ENCODE peak calls at places on chromosomes 2 and 18, in six cellular contexts. K is cardiac fibroblast; N is NB4; W is CD8-positive, alpha-beta T cell; Q is AG04449; C is choroid plexus epithelial cell. E is an unnamed sample.

GRCh38 chr2:20642026-20642971 is 8.6 kb downstream of the HS1BP3 start:
- DNase-seq in K (peak), N (peak), W (peak), Q (no peak), C (peak), E (no peak)

GRCh38 chr2:111898703-111899514 is 502 bp downstream of the MERTK start:
- DNase-seq in K (peak), N (peak), W (no peak), Q (no peak), C (no peak), E (peak)

GRCh38 chr2:237440819-237441281 is 26.9 kb upstream of the COL6A3 start:
- DNase-seq in K (no peak), N (no peak), W (no peak), Q (no peak), C (no peak), E (no peak)

GRCh38 chr2:3285901-3286645 is 91.5 kb downstream of the EIPR1 start:
- DNase-seq in K (no peak), N (no peak), W (no peak), Q (no peak), C (no peak), E (no peak)

GRCh38 chr2:44616616-44617266 is 255.0 kb downstream of the CAMKMT start:
- DNase-seq in K (no peak), N (no peak), W (no peak), Q (no peak), C (peak), E (no peak)

GRCh38 chr2:212021947-212022346 is 516.7 kb downstream of the ERBB4 start:
- DNase-seq in K (peak), N (no peak), W (no peak), Q (no peak), C (peak), E (no peak)

GRCh38 chr2:215269397-215270117 is 42.3 kb upstream of the ATIC start:
- DNase-seq in K (peak), N (peak), W (peak), Q (peak), C (peak), E (no peak)

GRCh38 chr2:12928197-12928596 is 211.5 kb downstream of the TRIB2 start:
- DNase-seq in K (peak), N (peak), W (no peak), Q (peak), C (peak), E (no peak)

GRCh38 chr2:40448476-40449079 is 3.3 kb downstream of the SLC8A1 start:
- DNase-seq in K (peak), N (peak), W (no peak), Q (no peak), C (peak), E (no peak)

GRCh38 chr2:219552382-219553167 is 8.7 kb downstream of the TMEM198 start:
- DNase-seq in K (peak), N (no peak), W (peak), Q (no peak), C (peak), E (peak)

GRCh38 chr2:232239956-232240681 is 138.4 kb upstream of the ALPP start:
- DNase-seq in K (no peak), N (no peak), W (no peak), Q (no peak), C (no peak), E (no peak)

GRCh38 chr18:36532394-36532793 is 234.9 kb downstream of the FHOD3 start:
- DNase-seq in K (peak), N (no peak), W (no peak), Q (no peak), C (peak), E (no peak)

GRCh38 chr18:56235773-56236115 is 402.6 kb downstream of the TXNL1 start:
- DNase-seq in K (no peak), N (no peak), W (no peak), Q (no peak), C (no peak), E (no peak)

GRCh38 chr2:197431858-197432257 is 3.0 kb downstream of the SF3B1 start:
- DNase-seq in K (no peak), N (no peak), W (no peak), Q (no peak), C (no peak), E (no peak)

GRCh38 chr2:233690444-233690843 is 2.2 kb upstream of the UGT1A6 start:
- DNase-seq in K (peak), N (no peak), W (no peak), Q (no peak), C (peak), E (no peak)

GRCh38 chr2:98579926-98580325 is 28.4 kb downstream of the COA5 start:
- DNase-seq in K (no peak), N (no peak), W (no peak), Q (no peak), C (no peak), E (no peak)

GRCh38 chr18:59087391-59087790 is 52.3 kb upstream of the SEC11C start:
- DNase-seq in K (no peak), N (no peak), W (no peak), Q (no peak), C (no peak), E (no peak)

GRCh38 chr2:64839844-64840243 is 149.4 kb upstream of the SLC1A4 start:
- DNase-seq in K (no peak), N (peak), W (no peak), Q (no peak), C (no peak), E (no peak)

GRCh38 chr2:67180841-67181240 is 216.3 kb upstream of the ETAA1 start:
- DNase-seq in K (no peak), N (no peak), W (no peak), Q (no peak), C (no peak), E (no peak)

GRCh38 chr18:37533647-37534565 is 31.7 kb downstream of the CELF4 start:
- DNase-seq in K (no peak), N (no peak), W (no peak), Q (no peak), C (peak), E (no peak)

GRCh38 chr18:23121133-23121532 is 14.2 kb upstream of the CABLES1 start:
- DNase-seq in K (no peak), N (no peak), W (no peak), Q (no peak), C (no peak), E (no peak)

GRCh38 chr2:174870787-174871186 is 106.5 kb upstream of the CHRNA1 start:
- DNase-seq in K (no peak), N (no peak), W (no peak), Q (no peak), C (no peak), E (no peak)

GRCh38 chr18:23138470-23138869 is 3.2 kb downstream of the CABLES1 start:
- DNase-seq in K (no peak), N (no peak), W (no peak), Q (no peak), C (no peak), E (no peak)

GRCh38 chr2:85954918-85955420 is 66.2 kb upstream of the ST3GAL5 start:
- DNase-seq in K (no peak), N (no peak), W (no peak), Q (no peak), C (no peak), E (no peak)

GRCh38 chr2:178188466-178188865 is 5.8 kb upstream of the OSBPL6 start:
- DNase-seq in K (no peak), N (no peak), W (no peak), Q (no peak), C (no peak), E (no peak)

GRCh38 chr2:46519265-46519664 is 39.9 kb downstream of the TMEM247 start:
- DNase-seq in K (no peak), N (no peak), W (no peak), Q (no peak), C (no peak), E (no peak)

GRCh38 chr2:126660068-126660467 is 4.1 kb downstream of the GYPC start:
- DNase-seq in K (no peak), N (no peak), W (no peak), Q (no peak), C (no peak), E (no peak)

GRCh38 chr18:72820571-72820970 is 47.2 kb downstream of the NETO1 start:
- DNase-seq in K (no peak), N (no peak), W (no peak), Q (no peak), C (no peak), E (no peak)

GRCh38 chr2:147013696-147014392 is 831.0 kb upstream of the ACVR2A start:
- DNase-seq in K (no peak), N (no peak), W (no peak), Q (no peak), C (no peak), E (no peak)

GRCh38 chr18:79584491-79585394 is 94.9 kb upstream of the CTDP1 start:
- DNase-seq in K (no peak), N (no peak), W (no peak), Q (no peak), C (peak), E (no peak)

GRCh38 chr2:68043719-68044498 is 18.9 kb downstream of the C1D start:
- DNase-seq in K (peak), N (no peak), W (no peak), Q (no peak), C (peak), E (no peak)

GRCh38 chr2:219057709-219058540 is 2.8 kb downstream of the IHH start:
- DNase-seq in K (peak), N (peak), W (peak), Q (no peak), C (peak), E (peak)

GRCh38 chr18:36337679-36338419 is 40.3 kb downstream of the FHOD3 start:
- DNase-seq in K (no peak), N (no peak), W (no peak), Q (no peak), C (no peak), E (no peak)

GRCh38 chr2:122168799-122169198 is 413.3 kb downstream of the TSN start:
- DNase-seq in K (no peak), N (no peak), W (no peak), Q (no peak), C (no peak), E (no peak)

GRCh38 chr2:36777272-36777671 is 80.8 kb downstream of the VIT start:
- DNase-seq in K (no peak), N (no peak), W (no peak), Q (no peak), C (no peak), E (no peak)

GRCh38 chr2:236223675-236224074 is 40.5 kb downstream of the ASB18 start:
- DNase-seq in K (no peak), N (no peak), W (no peak), Q (no peak), C (no peak), E (no peak)

GRCh38 chr2:85273732-85274731 is 53.8 kb downstream of the TGOLN2 start:
- DNase-seq in K (peak), N (peak), W (no peak), Q (no peak), C (peak), E (no peak)

GRCh38 chr18:13382990-13383821 is 164.6 kb downstream of the LDLRAD4 start:
- DNase-seq in K (no peak), N (no peak), W (no peak), Q (no peak), C (no peak), E (no peak)

GRCh38 chr18:58604301-58604700 is 24.6 kb downstream of the ALPK2 start:
- DNase-seq in K (no peak), N (no peak), W (no peak), Q (no peak), C (no peak), E (no peak)

DNA sequence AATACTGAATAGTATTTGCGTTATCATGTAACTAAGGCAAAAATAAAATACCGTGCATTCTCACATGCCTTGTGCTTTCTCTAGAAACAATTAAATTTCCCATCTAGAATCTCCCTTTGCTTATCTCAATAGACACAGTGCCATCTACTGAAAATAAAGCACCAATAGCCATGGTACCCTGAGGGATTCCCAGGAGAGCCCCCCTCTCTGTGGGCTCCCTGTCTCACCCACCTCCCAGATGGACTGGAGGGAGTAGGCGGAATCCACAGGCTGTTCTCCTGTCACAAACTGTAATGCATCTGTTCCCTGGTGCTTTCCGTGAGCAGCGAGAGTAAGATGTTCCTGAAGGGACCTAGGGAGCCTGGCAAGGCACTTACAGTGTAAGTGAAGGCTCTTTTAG is 112.4 kb upstream of the UPP2 start:
- DNase-seq in K (no peak), N (no peak), W (no peak), Q (no peak), C (peak), E (no peak)
- TF ChIP-seq CTCF in K (no peak), N (no peak), W (no peak), Q (no peak), C (peak), E (no peak)

GRCh38 chr2:226835796-226836547 is at the start of gene RHBDD1:
- DNase-seq in K (peak), N (peak), W (peak), Q (peak), C (peak), E (peak)
- TF ChIP-seq CTCF in K (no peak), N (no peak), W (no peak), Q (no peak), C (no peak), E (no peak)

GRCh38 chr2:108852375-108852774 is 65.8 kb downstream of the CCDC138 start:
- DNase-seq in K (no peak), N (no peak), W (no peak), Q (no peak), C (no peak), E (no peak)

GRCh38 chr2:108858894-108859293 is 72.3 kb downstream of the CCDC138 start:
- DNase-seq in K (peak), N (no peak), W (no peak), Q (no peak), C (peak), E (no peak)

GRCh38 chr2:108854484-108854883 is 67.9 kb downstream of the CCDC138 start:
- DNase-seq in K (no peak), N (no peak), W (no peak), Q (no peak), C (no peak), E (no peak)

GRCh38 chr2:108853421-108853820 is 66.8 kb downstream of the CCDC138 start:
- DNase-seq in K (peak), N (no peak), W (no peak), Q (peak), C (peak), E (no peak)

DNA sequence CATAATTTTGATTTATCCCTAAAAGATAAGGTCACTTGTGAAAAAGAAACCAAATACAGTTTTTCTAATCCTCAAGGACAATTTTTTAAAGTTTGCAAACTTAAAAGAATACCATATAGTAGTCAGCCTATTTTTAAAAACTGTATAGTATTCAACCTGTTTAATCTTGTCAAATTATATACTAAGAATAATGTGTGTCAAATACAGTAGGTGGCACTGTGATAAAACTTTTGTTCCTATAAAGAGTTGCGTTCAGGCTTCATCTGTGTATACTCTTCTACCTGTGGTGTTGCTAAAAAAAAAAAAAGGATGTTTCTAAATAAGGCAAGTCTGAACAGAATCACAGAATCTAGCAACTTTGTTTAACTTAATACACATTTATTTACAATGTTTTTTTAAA is 68.6 kb downstream of the CCDC138 start:
- DNase-seq in K (peak), N (peak), W (no peak), Q (no peak), C (peak), E (no peak)
- TF ChIP-seq CTCF in K (no peak), N (no peak), W (peak), Q (no peak), C (peak), E (no peak)

GRCh38 chr18:26546875-26547301 is 1.5 kb downstream of the KCTD1 start:
- DNase-seq in K (no peak), N (no peak), W (no peak), Q (no peak), C (no peak), E (no peak)

GRCh38 chr18:26546170-26546874 is 2.0 kb downstream of the KCTD1 start:
- DNase-seq in K (no peak), N (no peak), W (no peak), Q (no peak), C (no peak), E (no peak)

GRCh38 chr18:26549103-26549485 is 741 bp upstream of the KCTD1 start:
- DNase-seq in K (peak), N (peak), W (no peak), Q (no peak), C (peak), E (no peak)

GRCh38 chr18:26548144-26549102 is at the start of gene KCTD1:
- DNase-seq in K (peak), N (peak), W (peak), Q (peak), C (peak), E (no peak)

GRCh38 chr18:26547302-26548143 is 830 bp downstream of the KCTD1 start:
- DNase-seq in K (peak), N (peak), W (peak), Q (no peak), C (peak), E (no peak)
- TF ChIP-seq CTCF in K (peak), N (no peak), W (no peak), Q (peak), C (peak), E (no peak)

GRCh38 chr2:169979025-169979424 is 151.8 kb downstream of the UBR3 start:
- DNase-seq in K (no peak), N (no peak), W (no peak), Q (no peak), C (peak), E (no peak)

GRCh38 chr2:169982929-169983328 is 155.7 kb downstream of the UBR3 start:
- DNase-seq in K (no peak), N (no peak), W (no peak), Q (no peak), C (no peak), E (no peak)

GRCh38 chr2:169980001-169980400 is 152.7 kb downstream of the UBR3 start:
- DNase-seq in K (no peak), N (no peak), W (no peak), Q (no peak), C (peak), E (no peak)

GRCh38 chr2:169980643-169981042 is 153.4 kb downstream of the UBR3 start:
- DNase-seq in K (no peak), N (peak), W (no peak), Q (no peak), C (no peak), E (no peak)

DNA sequence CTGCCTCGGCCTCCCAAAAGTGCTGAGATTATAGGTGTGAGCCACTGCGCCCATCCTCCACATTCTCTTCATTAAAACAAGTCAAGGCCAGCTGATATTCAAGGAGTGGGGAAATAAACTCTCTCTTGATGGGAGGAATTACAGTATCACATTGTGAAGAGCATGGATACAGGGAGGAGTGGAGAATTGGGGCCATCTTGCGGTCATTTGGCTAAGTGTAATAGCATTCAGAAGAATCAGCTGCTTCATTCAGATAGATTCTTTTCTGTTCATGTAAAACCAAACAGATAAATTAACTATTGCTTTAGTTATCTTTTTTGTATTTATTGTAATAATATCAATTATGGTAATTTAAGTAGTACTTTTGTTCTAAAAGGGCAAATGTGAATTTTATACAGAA is 156.3 kb downstream of the UBR3 start:
- DNase-seq in K (no peak), N (no peak), W (no peak), Q (no peak), C (peak), E (no peak)
- TF ChIP-seq CTCF in K (no peak), N (no peak), W (no peak), Q (no peak), C (peak), E (no peak)